ENCODE peak calls at places on chromosomes 1 and 21, in four cellular contexts. One of them, this sample, is unnamed. For H3K4me1, the result is how much of the 10 kb centered on the place peaks cover.

GRCh38 chr21:31873275-31873695 is 465 bp downstream of the HUNK start:
- DNase-seq in cardiac muscle cell: peak
- DNase-seq in adrenal gland: no peak
- DNase-seq in ovary: peak
- DNase-seq in this sample: no peak

GRCh38 chr1:22754106-22754768 is 43.6 kb downstream of the EPHB2 start:
- DNase-seq in adrenal gland: no peak
- DNase-seq in ovary: no peak
- DNase-seq in cardiac muscle cell: no peak
- DNase-seq in this sample: no peak

GRCh38 chr1:171343727-171344472 is 29.9 kb downstream of the FMO4 start:
- DNase-seq in adrenal gland: peak
- DNase-seq in ovary: no peak
- DNase-seq in cardiac muscle cell: no peak
- DNase-seq in this sample: no peak

GRCh38 chr1:2969870-2970291 is 51.4 kb upstream of the ACTRT2 start:
- DNase-seq in cardiac muscle cell: no peak
- DNase-seq in ovary: no peak
- DNase-seq in adrenal gland: peak
- DNase-seq in this sample: no peak

GRCh38 chr1:224795591-224795990 is 133.9 kb upstream of the DNAH14 start:
- DNase-seq in cardiac muscle cell: no peak
- DNase-seq in adrenal gland: no peak
- DNase-seq in ovary: no peak
- DNase-seq in this sample: no peak

GRCh38 chr1:39720094-39720999 is 18.3 kb upstream of the PPIE start:
- DNase-seq in ovary: no peak
- DNase-seq in cardiac muscle cell: peak
- DNase-seq in adrenal gland: no peak
- DNase-seq in this sample: no peak

GRCh38 chr1:65254320-65255087 is 54.8 kb upstream of the DNAJC6 start:
- DNase-seq in ovary: peak
- DNase-seq in adrenal gland: peak
- DNase-seq in cardiac muscle cell: peak
- DNase-seq in this sample: peak

GRCh38 chr1:31390071-31390470 is 17.2 kb upstream of the FABP3 start:
- DNase-seq in ovary: no peak
- DNase-seq in cardiac muscle cell: no peak
- DNase-seq in adrenal gland: no peak
- DNase-seq in this sample: peak

GRCh38 chr1:69737527-69738176 is 169.9 kb downstream of the LRRC7 start:
- DNase-seq in ovary: no peak
- DNase-seq in adrenal gland: peak
- DNase-seq in cardiac muscle cell: peak
- DNase-seq in this sample: peak

GRCh38 chr1:145858238-145858936 is 494 bp downstream of the PIAS3 start:
- DNase-seq in ovary: peak
- DNase-seq in cardiac muscle cell: peak
- DNase-seq in adrenal gland: peak
- DNase-seq in this sample: peak

GRCh38 chr1:234173968-234174367 is 199.3 kb upstream of the COA6 start:
- DNase-seq in adrenal gland: no peak
- DNase-seq in ovary: no peak
- DNase-seq in cardiac muscle cell: no peak
- DNase-seq in this sample: no peak

GRCh38 chr1:156751724-156752481 is 428 bp upstream of the HDGF start:
- DNase-seq in cardiac muscle cell: peak
- DNase-seq in ovary: peak
- DNase-seq in adrenal gland: peak
- DNase-seq in this sample: peak

GRCh38 chr1:15510611-15511405 is 13.2 kb downstream of the CASP9 start:
- DNase-seq in cardiac muscle cell: no peak
- DNase-seq in ovary: no peak
- DNase-seq in adrenal gland: no peak
- DNase-seq in this sample: no peak

GRCh38 chr1:41420877-41421276 is 59.6 kb downstream of the FOXO6 start:
- DNase-seq in adrenal gland: no peak
- DNase-seq in cardiac muscle cell: no peak
- DNase-seq in ovary: no peak
- DNase-seq in this sample: no peak

GRCh38 chr1:69510026-69510425 is 57.7 kb upstream of the LRRC7 start:
- DNase-seq in cardiac muscle cell: no peak
- DNase-seq in adrenal gland: no peak
- DNase-seq in ovary: no peak
- DNase-seq in this sample: no peak

GRCh38 chr1:246537887-246538286 is 28.2 kb downstream of the TFB2M start:
- DNase-seq in cardiac muscle cell: no peak
- DNase-seq in adrenal gland: no peak
- DNase-seq in ovary: no peak
- DNase-seq in this sample: peak

GRCh38 chr21:46560568-46561447 is 44.1 kb downstream of the S100B start:
- DNase-seq in cardiac muscle cell: no peak
- DNase-seq in adrenal gland: no peak
- DNase-seq in ovary: no peak
- DNase-seq in this sample: no peak

GRCh38 chr1:224070521-224070920 is 43.4 kb upstream of the FBXO28 start:
- DNase-seq in ovary: no peak
- DNase-seq in cardiac muscle cell: no peak
- DNase-seq in adrenal gland: no peak
- DNase-seq in this sample: no peak

GRCh38 chr1:37682334-37682987 is 9.9 kb upstream of the CDCA8 start:
- DNase-seq in cardiac muscle cell: peak
- DNase-seq in ovary: peak
- DNase-seq in adrenal gland: peak
- DNase-seq in this sample: peak

GRCh38 chr1:241351841-241352240 is 5.2 kb downstream of the RGS7 start:
- DNase-seq in adrenal gland: no peak
- DNase-seq in ovary: no peak
- DNase-seq in cardiac muscle cell: no peak
- DNase-seq in this sample: no peak

GRCh38 chr21:28614816-28615215 is 377.9 kb downstream of the LTN1 start:
- DNase-seq in ovary: no peak
- DNase-seq in adrenal gland: no peak
- DNase-seq in cardiac muscle cell: no peak
- DNase-seq in this sample: no peak

GRCh38 chr1:85582687-85583354 is 2.3 kb downstream of the CCN1 start:
- DNase-seq in adrenal gland: no peak
- DNase-seq in ovary: no peak
- DNase-seq in cardiac muscle cell: no peak
- DNase-seq in this sample: no peak

GRCh38 chr1:118264326-118264725 is 79.3 kb upstream of the SPAG17 start:
- DNase-seq in cardiac muscle cell: no peak
- DNase-seq in adrenal gland: no peak
- DNase-seq in ovary: no peak
- DNase-seq in this sample: no peak

GRCh38 chr1:201111156-201111555 is 1.1 kb downstream of the CACNA1S start:
- DNase-seq in ovary: no peak
- DNase-seq in cardiac muscle cell: no peak
- DNase-seq in adrenal gland: no peak
- DNase-seq in this sample: peak

GRCh38 chr1:17055801-17056200 is 2.0 kb upstream of the SDHB start:
- DNase-seq in cardiac muscle cell: no peak
- DNase-seq in adrenal gland: no peak
- DNase-seq in ovary: no peak
- DNase-seq in this sample: no peak

GRCh38 chr1:214420341-214420740 is 131.1 kb downstream of the PTPN14 start:
- DNase-seq in ovary: no peak
- DNase-seq in cardiac muscle cell: no peak
- DNase-seq in adrenal gland: no peak
- DNase-seq in this sample: no peak

GRCh38 chr1:178864326-178864725 is 6.6 kb downstream of the ANGPTL1 start:
- DNase-seq in cardiac muscle cell: no peak
- DNase-seq in ovary: no peak
- DNase-seq in adrenal gland: no peak
- DNase-seq in this sample: no peak
- H3K4me3 ChIP-seq in cardiac muscle cell: no peak
- H3K4me3 ChIP-seq in ovary: peak
- H3K4me3 ChIP-seq in adrenal gland: no peak
- H3K4me3 ChIP-seq in this sample: no peak

DNA sequence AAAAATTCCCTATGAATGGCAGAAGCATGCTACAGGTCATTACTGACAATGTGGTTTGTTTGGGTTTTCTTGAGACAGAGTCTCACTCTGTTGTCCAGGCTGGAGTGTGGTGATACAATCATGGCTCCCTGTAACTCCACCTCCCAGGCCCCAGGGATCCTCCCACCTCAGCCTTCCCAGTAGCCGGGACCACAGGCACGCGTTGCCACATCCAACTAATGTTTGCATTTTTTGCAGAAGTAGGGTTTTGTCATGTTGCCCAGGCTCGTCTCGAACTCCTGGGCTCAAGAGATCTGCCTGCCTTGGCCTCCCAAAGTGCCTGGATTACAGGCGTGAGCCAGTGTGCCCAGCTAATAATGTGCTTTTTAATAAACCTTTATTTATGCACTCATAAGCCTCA is 259.1 kb downstream of the NFIA start:
- DNase-seq in ovary: no peak
- DNase-seq in adrenal gland: no peak
- DNase-seq in cardiac muscle cell: no peak
- DNase-seq in this sample: no peak
- TF ChIP-seq CTCF in ovary: no peak
- TF ChIP-seq CTCF in adrenal gland: no peak
- TF ChIP-seq CTCF in cardiac muscle cell: no peak
- TF ChIP-seq CTCF in this sample: no peak

GRCh38 chr1:67787746-67788145 is 45.5 kb downstream of the GNG12 start:
- DNase-seq in ovary: no peak
- DNase-seq in cardiac muscle cell: no peak
- DNase-seq in adrenal gland: no peak
- DNase-seq in this sample: no peak
- H3K4me1 ChIP-seq in ovary: under half
- H3K4me1 ChIP-seq in cardiac muscle cell: under half
- H3K4me1 ChIP-seq in adrenal gland: under half
- H3K4me1 ChIP-seq in this sample: under half

DNA sequence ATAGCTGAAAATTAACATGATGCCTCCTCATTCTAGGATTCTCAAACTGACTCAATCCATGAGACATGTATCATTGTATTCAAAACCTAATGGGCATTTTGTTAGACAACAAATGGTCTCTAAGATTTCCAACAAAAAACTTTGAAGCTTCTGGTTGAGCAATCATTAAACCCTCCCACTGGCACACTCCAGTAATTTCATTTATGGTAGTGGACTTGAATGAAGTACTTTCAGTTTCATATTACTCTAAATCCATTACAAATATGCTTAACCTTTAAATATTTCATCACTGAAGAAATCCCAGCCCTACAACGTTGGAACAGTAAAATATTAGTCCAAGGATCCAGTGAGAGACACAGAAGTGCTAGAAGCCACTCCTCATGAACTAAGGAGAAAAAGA is 43.5 kb downstream of the GBP6 start:
- DNase-seq in cardiac muscle cell: no peak
- DNase-seq in ovary: no peak
- DNase-seq in adrenal gland: no peak
- DNase-seq in this sample: no peak
- H3K4me3 ChIP-seq in cardiac muscle cell: no peak
- H3K4me3 ChIP-seq in ovary: peak
- H3K4me3 ChIP-seq in adrenal gland: no peak
- H3K4me3 ChIP-seq in this sample: no peak

GRCh38 chr1:106798991-106799390 is 257.5 kb upstream of the PRMT6 start:
- DNase-seq in ovary: no peak
- DNase-seq in adrenal gland: no peak
- DNase-seq in cardiac muscle cell: no peak
- DNase-seq in this sample: no peak
- TF ChIP-seq CTCF in ovary: no peak
- TF ChIP-seq CTCF in adrenal gland: no peak
- TF ChIP-seq CTCF in cardiac muscle cell: no peak
- TF ChIP-seq CTCF in this sample: no peak

GRCh38 chr1:27147842-27148518 is 6.9 kb downstream of the SLC9A1 start:
- DNase-seq in ovary: no peak
- DNase-seq in adrenal gland: no peak
- DNase-seq in cardiac muscle cell: no peak
- DNase-seq in this sample: no peak
- H3K4me1 ChIP-seq in ovary: under half
- H3K4me1 ChIP-seq in adrenal gland: half or more
- H3K4me1 ChIP-seq in cardiac muscle cell: under half
- H3K4me1 ChIP-seq in this sample: under half

GRCh38 chr1:27596261-27596660 is 7.7 kb downstream of the AHDC1 start:
- DNase-seq in ovary: no peak
- DNase-seq in adrenal gland: peak
- DNase-seq in cardiac muscle cell: no peak
- DNase-seq in this sample: no peak
- H3K4me3 ChIP-seq in ovary: no peak
- H3K4me3 ChIP-seq in adrenal gland: no peak
- H3K4me3 ChIP-seq in cardiac muscle cell: no peak
- H3K4me3 ChIP-seq in this sample: no peak

This sample was measured in Caco-2.